ENCODE peak calls at places on chromosomes 7 and 10, in eight cellular contexts. W is H54; G is A172; Z is HCEC 1CT; L is T1000; P is stimulated activated CD4-positive, alpha-beta T cell treated with anti-CD3 and anti-CD28 coated beads, Interleukin-1b, Interleukin-23, amount 100 ng/mL, for 4 hours; S is CMK; C is NCI-H1694 treated with DMSO at 0.1 percent for 48 hours. J is an unnamed sample.
A peak's percentile ranks its signal among the peaks of the same experiment; 100 is the strongest.

GRCh38 chr7:131897016-131897789 is 340.8 kb upstream of the PODXL start:
- DNase-seq in W (peak; percentile 54), G (peak; percentile 96), Z (peak; percentile 8), L (no peak), P (no peak), S (no peak), C (no peak), J (no peak)

GRCh38 chr10:95729323-95730055 is 26.5 kb upstream of the ENTPD1 start:
- DNase-seq in W (no peak), G (no peak), Z (no peak), L (no peak), P (no peak), S (no peak), C (no peak), J (no peak)

GRCh38 chr7:156733638-156734037 is 93.1 kb downstream of the RNF32 start:
- DNase-seq in W (no peak), G (no peak), Z (no peak), L (no peak), P (no peak), S (no peak), C (no peak), J (no peak)

GRCh38 chr10:62831346-62831745 is 15.2 kb upstream of the EGR2 start:
- DNase-seq in W (no peak), G (peak; percentile 68), Z (peak; percentile 63), L (no peak), P (no peak), S (no peak), C (no peak), J (no peak)

GRCh38 chr10:35218339-35218955 is 91.8 kb downstream of the CREM start:
- DNase-seq in W (peak; percentile 46), G (peak; percentile 81), Z (peak; percentile 83), L (peak; percentile 44), P (peak; percentile 81), S (peak; percentile 52), C (peak; percentile 80), J (peak; percentile 89)

GRCh38 chr10:27252267-27253000 is 11.8 kb upstream of the ACBD5 start:
- DNase-seq in W (no peak), G (no peak), Z (no peak), L (no peak), P (peak; percentile 81), S (no peak), C (no peak), J (peak; percentile 62)

GRCh38 chr10:80158598-80159127 is 26.1 kb downstream of the PLAC9 start:
- DNase-seq in W (peak; percentile 89), G (peak; percentile 98), Z (peak; percentile 95), L (peak; percentile 92), P (no peak), S (no peak), C (peak; percentile 83), J (peak; percentile 62)

GRCh38 chr10:43703286-43703685 is 54.6 kb upstream of the ZNF32 start:
- DNase-seq in W (no peak), G (no peak), Z (no peak), L (no peak), P (no peak), S (no peak), C (no peak), J (no peak)

GRCh38 chr7:114969096-114969495 is 47.2 kb downstream of the MDFIC start:
- DNase-seq in W (no peak), G (no peak), Z (no peak), L (no peak), P (no peak), S (no peak), C (no peak), J (no peak)

GRCh38 chr10:5944389-5945202 is 32.7 kb downstream of the IL15RA start:
- DNase-seq in W (peak; percentile 61), G (peak; percentile 99), Z (peak; percentile 99), L (peak; percentile 65), P (no peak), S (no peak), C (no peak), J (no peak)

GRCh38 chr7:140646931-140647647 is 6.5 kb upstream of the DENND2A start:
- DNase-seq in W (no peak), G (peak; percentile 55), Z (peak; percentile 49), L (no peak), P (no peak), S (no peak), C (peak; percentile 70), J (peak; percentile 42)

J was measured in trophoblast cell.